ENCODE peak calls at places on chromosomes 16 and 17, in eight cellular contexts. B, E, R, V, F, O, M and K are unnamed samples.

GRCh38 chr17:49994085-49995054 is 654 bp downstream of the DLX3 start:
- DNase-seq in M (no peak), F (no peak), O (no peak), V (no peak), R (no peak), E (no peak), B (no peak), K (no peak)

GRCh38 chr17:7046127-7046724 is 2.3 kb upstream of the SLC16A11 start:
- DNase-seq in B (no peak), V (peak), R (no peak), F (peak), O (no peak), M (no peak), E (no peak), K (peak)

GRCh38 chr16:49419016-49419415 is 45.4 kb downstream of the C16orf78 start:
- DNase-seq in F (peak), O (no peak), M (no peak), V (no peak), R (no peak), B (no peak), E (no peak), K (no peak)

GRCh38 chr16:77584205-77584859 is 138.0 kb upstream of the NUDT7 start:
- DNase-seq in V (peak), B (peak), F (peak), E (no peak), R (peak), O (no peak), M (peak), K (no peak)

GRCh38 chr17:54992797-54993639 is 24.5 kb downstream of the STXBP4 start:
- DNase-seq in M (no peak), V (no peak), E (no peak), O (no peak), F (peak), B (peak), R (peak), K (no peak)

GRCh38 chr16:49620868-49621239 is 235.1 kb downstream of the ZNF423 start:
- DNase-seq in O (peak), B (no peak), V (no peak), R (peak), M (no peak), E (no peak), F (no peak), K (no peak)

GRCh38 chr17:28896884-28897768 is at the start of gene FLOT2:
- DNase-seq in M (peak), F (peak), B (peak), V (peak), E (peak), O (peak), R (peak), K (no peak)

GRCh38 chr17:44558349-44559287 is 1.3 kb downstream of the FZD2 start:
- DNase-seq in V (no peak), O (no peak), B (no peak), F (peak), R (no peak), M (no peak), E (no peak), K (no peak)

GRCh38 chr16:82761858-82762257 is 135.1 kb downstream of the CDH13 start:
- DNase-seq in E (no peak), O (no peak), B (no peak), R (no peak), V (no peak), F (no peak), M (no peak), K (no peak)

GRCh38 chr16:9545500-9546437 is 454.3 kb downstream of the HAPSTR1 start:
- DNase-seq in V (no peak), B (no peak), M (no peak), R (no peak), F (no peak), O (no peak), E (no peak), K (no peak)

GRCh38 chr17:44308320-44308818 is at the start of gene RUNDC3A:
- DNase-seq in R (peak), E (no peak), O (peak), M (peak), V (peak), F (peak), B (peak), K (peak)

GRCh38 chr17:633641-634091 is 81.0 kb downstream of the VPS53 start:
- DNase-seq in E (no peak), F (no peak), M (no peak), B (peak), O (no peak), R (no peak), V (no peak), K (no peak)

GRCh38 chr17:80544655-80545498 is at the start of gene RPTOR:
- DNase-seq in E (peak), M (peak), R (peak), V (peak), B (peak), F (peak), O (peak), K (peak)

GRCh38 chr17:53570731-53571130 is 252.0 kb upstream of the KIF2B start:
- DNase-seq in F (no peak), O (no peak), B (no peak), V (no peak), E (no peak), M (no peak), R (no peak), K (no peak)

DNA sequence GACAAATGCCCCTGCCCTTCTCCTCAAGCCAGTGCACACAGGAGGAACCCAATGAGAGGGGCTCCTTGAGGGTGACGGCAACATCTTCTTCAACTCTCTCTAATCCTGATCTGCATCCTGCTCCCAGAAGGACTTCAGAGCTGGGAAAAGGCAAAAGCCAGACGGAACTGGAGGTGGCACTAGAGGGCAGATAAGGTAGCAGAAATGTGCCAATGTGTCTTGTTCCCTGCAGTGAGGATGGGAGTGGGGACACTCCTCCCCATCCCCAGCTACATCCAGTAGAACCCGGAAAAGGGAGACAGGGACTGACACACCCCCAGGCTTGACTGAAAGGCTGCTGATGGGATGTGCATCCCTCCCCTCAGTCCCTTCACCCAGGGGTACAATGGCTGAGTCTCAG is 28.5 kb downstream of the SRCIN1 start:
- DNase-seq in E (no peak), M (no peak), B (no peak), O (no peak), V (no peak), R (no peak), F (no peak), K (no peak)
- TF ChIP-seq CTCF in E (peak), M (no peak), B (no peak), O (no peak), V (no peak), R (no peak), F (no peak), K (no peak)

DNA sequence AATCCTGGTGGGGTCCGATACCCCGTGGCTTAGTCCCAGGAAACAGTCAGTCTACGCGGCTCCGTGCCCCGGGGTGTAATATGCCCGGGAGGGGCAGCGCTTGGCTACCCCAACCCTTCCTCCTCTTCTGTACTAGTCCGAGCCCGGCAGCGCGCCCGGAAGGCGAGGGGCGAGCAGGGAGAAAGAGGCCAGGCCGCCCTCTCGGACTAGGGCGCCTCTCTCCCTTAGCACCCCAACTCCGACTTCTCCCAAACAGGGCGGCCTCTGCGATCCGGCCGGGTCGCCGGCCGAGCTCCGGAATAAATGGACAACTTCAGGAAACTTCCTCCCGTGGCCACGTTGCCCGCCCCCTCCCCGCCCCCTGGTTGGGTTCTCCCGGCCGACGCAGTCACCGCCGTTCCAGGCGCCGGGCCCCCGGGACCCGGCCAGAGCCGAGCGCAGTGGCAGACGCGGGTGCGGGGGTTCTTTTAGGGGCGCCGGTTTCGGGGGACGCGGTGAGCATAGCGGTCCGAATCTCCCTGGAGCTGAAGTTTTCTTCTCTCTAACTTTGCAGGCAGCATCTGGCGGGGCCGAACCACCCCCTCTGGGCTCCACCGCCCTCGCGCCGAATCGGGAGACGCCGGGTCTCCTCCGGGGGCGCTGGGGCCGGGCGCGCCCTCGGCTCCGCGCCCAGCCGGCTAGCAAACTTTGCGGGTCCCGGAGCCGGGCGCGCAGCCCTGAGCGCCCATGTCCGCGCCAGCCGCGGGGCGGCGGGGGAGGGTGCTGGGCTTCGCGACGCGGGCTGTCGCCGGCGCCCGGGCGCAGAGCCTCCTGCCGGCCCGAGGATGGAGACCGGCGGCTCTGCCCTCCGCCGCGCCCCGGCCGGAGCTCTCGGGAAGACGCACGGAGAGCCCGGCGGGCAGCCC is at the start of gene SDK2:
- DNase-seq in M (no peak), E (no peak), F (peak), R (no peak), V (no peak), O (peak), B (no peak), K (no peak)
- TF ChIP-seq CTCF in M (no peak), E (no peak), F (no peak), R (no peak), V (no peak), O (no peak), B (no peak), K (no peak)

DNA sequence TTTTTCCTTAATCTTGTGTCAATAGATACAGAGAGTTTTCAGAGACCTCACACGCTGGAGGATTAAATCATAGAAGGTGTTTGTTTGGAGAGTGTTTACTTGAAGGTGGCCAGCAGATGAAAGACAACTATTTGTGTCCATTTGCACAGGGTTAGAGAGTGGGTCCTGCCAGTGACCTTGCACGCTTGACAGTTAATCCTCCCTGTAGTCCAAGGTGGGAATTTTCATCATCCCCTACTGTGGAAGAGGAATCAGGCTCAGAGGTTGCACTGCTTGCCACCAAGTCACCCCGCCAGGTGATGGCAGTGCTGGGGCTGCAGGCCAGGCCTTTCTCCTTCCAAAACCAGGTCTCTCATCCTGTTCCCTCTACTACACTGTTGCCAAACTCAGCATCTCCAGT is 12.3 kb downstream of the CDH1 start:
- DNase-seq in R (no peak), B (no peak), F (no peak), E (no peak), M (no peak), V (no peak), O (no peak), K (no peak)
- TF ChIP-seq CTCF in R (no peak), B (no peak), F (no peak), E (peak), M (no peak), V (no peak), O (no peak), K (no peak)

DNA sequence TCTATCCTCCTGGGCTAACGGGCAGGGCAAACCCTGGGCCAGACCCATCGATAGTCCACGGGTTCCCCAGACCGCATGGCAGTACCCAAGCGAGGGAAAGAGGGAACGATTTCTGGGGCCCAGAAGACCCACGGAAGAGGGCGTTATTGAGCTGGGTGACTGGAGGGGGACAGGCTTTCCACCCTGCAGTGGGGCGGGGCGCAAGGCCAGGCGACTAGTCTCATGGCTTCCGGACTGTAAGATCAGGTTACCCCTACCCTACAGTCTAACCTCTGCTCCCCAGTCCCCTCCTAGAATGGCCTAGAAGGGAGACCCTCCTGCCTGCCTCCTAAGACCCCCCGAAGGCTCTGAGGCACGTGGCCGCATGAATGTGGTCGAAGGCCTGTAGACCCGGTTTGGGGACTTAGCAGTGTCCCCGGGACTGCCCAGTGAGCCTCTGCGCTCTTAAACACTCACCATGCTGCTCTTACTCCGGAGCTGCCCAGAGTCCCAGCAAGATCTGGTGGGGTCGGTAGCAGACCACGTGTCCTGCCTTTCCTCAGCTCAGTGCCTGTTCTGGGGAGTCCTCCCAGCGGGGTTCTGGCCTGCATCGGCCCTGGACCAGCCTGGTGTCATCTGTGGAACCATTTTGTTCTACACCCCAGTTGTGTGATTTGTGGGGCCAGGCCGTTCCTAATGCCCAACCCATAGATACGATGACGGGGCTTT is 13.1 kb upstream of the AURKB start:
- DNase-seq in B (peak), R (peak), V (peak), O (peak), F (peak), E (no peak), M (peak), K (no peak)
- TF ChIP-seq CTCF in B (no peak), R (peak), V (no peak), O (peak), F (no peak), E (no peak), M (peak), K (no peak)

GRCh38 chr17:42679001-42679491 is 2.3 kb upstream of the PLEKHH3 start:
- DNase-seq in E (no peak), M (no peak), F (no peak), V (peak), O (peak), R (peak), B (peak), K (no peak)
- TF ChIP-seq CTCF in E (no peak), M (no peak), F (no peak), V (no peak), O (no peak), R (no peak), B (no peak), K (no peak)

GRCh38 chr16:31077592-31078199 is 3.5 kb downstream of the ZNF646 start:
- DNase-seq in O (no peak), B (no peak), R (no peak), M (no peak), F (no peak), V (no peak), E (no peak), K (no peak)
- TF ChIP-seq CTCF in O (no peak), B (no peak), R (no peak), M (no peak), F (no peak), V (no peak), E (peak), K (no peak)

GRCh38 chr16:67264277-67264676 is 15.1 kb upstream of the PLEKHG4 start:
- DNase-seq in V (no peak), E (no peak), R (no peak), O (peak), B (no peak), M (no peak), F (no peak), K (no peak)
- TF ChIP-seq CTCF in V (no peak), E (peak), R (peak), O (no peak), B (no peak), M (no peak), F (no peak), K (peak)

GRCh38 chr16:25140459-25140858 is 28.9 kb downstream of the LCMT1 start:
- DNase-seq in O (no peak), M (no peak), E (no peak), R (no peak), F (no peak), V (no peak), B (no peak), K (no peak)

GRCh38 chr16:25141648-25142047 is 30.1 kb downstream of the LCMT1 start:
- DNase-seq in O (no peak), B (no peak), R (no peak), V (no peak), E (no peak), F (no peak), M (no peak), K (no peak)

GRCh38 chr16:25148568-25149215 is 37.1 kb downstream of the LCMT1 start:
- DNase-seq in F (no peak), O (no peak), R (no peak), B (no peak), M (no peak), V (no peak), E (peak), K (no peak)

GRCh38 chr16:25138130-25138529 is 26.6 kb downstream of the LCMT1 start:
- DNase-seq in R (no peak), B (no peak), M (no peak), E (no peak), F (no peak), O (no peak), V (no peak), K (no peak)

GRCh38 chr16:25143898-25144297 is 32.4 kb downstream of the LCMT1 start:
- DNase-seq in V (no peak), M (no peak), R (peak), B (no peak), O (no peak), E (no peak), F (no peak), K (no peak)
- TF ChIP-seq CTCF in V (no peak), M (no peak), R (peak), B (peak), O (peak), E (peak), F (peak), K (peak)

DNA sequence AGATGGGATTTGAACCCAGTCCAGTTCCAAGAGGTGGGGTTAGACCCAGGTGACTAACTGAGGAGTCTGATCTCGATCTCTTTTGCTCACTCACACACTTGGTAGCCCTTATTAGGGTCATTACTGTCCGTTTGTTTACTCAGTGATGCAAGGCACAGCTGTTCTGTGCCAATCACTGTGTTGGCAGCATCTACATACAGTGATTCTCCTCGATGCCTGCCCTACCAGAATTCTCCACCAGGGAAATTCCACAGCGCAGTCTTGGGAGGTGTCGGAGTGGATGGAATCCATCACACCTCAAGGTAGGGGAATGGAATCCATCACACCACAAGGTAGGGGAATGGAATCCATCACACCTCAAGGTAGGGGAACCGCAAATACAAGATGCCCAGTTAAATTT is 279.6 kb downstream of the MAF start:
- DNase-seq in B (no peak), M (no peak), E (no peak), F (no peak), O (peak), V (no peak), R (no peak), K (no peak)
- TF ChIP-seq CTCF in B (no peak), M (no peak), E (no peak), F (no peak), O (peak), V (no peak), R (no peak), K (peak)

GRCh38 chr17:78422872-78423588 is 44.6 kb downstream of the PGS1 start:
- DNase-seq in B (no peak), M (no peak), O (no peak), F (no peak), E (no peak), V (no peak), R (no peak), K (no peak)

GRCh38 chr17:78422267-78422605 is 43.8 kb downstream of the PGS1 start:
- DNase-seq in M (no peak), B (no peak), E (no peak), R (no peak), O (no peak), V (no peak), F (no peak), K (no peak)

GRCh38 chr17:78421084-78421533 is 42.7 kb downstream of the PGS1 start:
- DNase-seq in R (no peak), B (no peak), E (no peak), O (no peak), M (no peak), F (no peak), V (no peak), K (no peak)

GRCh38 chr17:78419970-78420820 is 41.7 kb downstream of the PGS1 start:
- DNase-seq in O (no peak), M (no peak), F (no peak), V (no peak), R (no peak), E (no peak), B (no peak), K (no peak)

DNA sequence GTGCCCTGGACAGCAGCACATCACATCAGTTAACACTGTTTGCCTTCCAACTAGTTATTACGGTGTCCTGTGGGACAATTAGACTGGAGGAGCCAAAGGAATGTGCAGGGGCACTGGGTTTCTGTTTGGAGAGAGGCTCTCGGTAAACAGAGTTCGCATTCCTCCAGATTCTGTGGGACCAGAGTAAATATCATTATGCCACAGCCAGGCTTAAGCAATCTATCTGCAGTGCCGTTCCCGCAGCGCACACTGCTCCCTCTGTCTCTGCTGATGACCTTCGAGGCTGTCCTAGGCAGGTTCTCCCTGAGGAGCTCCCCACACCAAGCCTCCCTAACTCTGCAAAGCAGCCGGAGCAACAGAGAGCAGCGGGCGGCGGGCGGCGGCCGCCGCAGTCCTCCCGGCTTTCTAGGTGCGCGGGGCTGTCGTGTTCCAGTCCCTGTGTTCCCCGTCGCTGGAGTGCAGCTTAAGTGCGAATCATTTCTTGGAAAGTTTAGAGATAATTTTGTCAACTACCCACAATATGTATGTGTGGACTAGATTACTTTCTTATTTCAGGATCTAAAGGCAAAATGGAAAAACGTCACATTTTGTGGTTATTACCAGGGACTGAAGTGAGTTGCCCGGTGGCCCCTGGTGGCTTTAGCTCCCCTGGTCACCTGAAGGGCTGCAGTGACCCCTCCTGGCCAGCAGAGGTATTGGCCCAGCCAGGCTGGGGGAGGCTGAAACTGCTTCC is 43.3 kb downstream of the PGS1 start:
- DNase-seq in R (peak), E (peak), V (peak), M (peak), O (peak), F (peak), B (peak), K (peak)
- TF ChIP-seq CTCF in R (peak), E (peak), V (no peak), M (peak), O (peak), F (peak), B (peak), K (peak)